ENCODE peak calls at places on chromosomes 6 and 20, in eight cellular contexts. Q, P, U, G, E, B, I and H are unnamed samples.

GRCh38 chr6:42316390-42316970 is 98.8 kb upstream of the MRPS10 start:
- DNase-seq in Q (no peak), P (peak), U (no peak), G (peak), E (peak), B (no peak), I (peak), H (no peak)

GRCh38 chr6:39209908-39210307 is 19.4 kb downstream of the KCNK5 start:
- DNase-seq in Q (no peak), P (no peak), U (no peak), G (no peak), E (no peak), B (no peak), I (no peak), H (no peak)

GRCh38 chr6:164016056-164016455 is 601.5 kb downstream of the QKI start:
- DNase-seq in Q (no peak), P (no peak), U (no peak), G (no peak), E (no peak), B (no peak), I (no peak), H (no peak)

GRCh38 chr6:44002071-44002590 is 125.1 kb downstream of the MRPL14 start:
- DNase-seq in Q (no peak), P (peak), U (no peak), G (peak), E (peak), B (no peak), I (no peak), H (no peak)

GRCh38 chr6:155580904-155581303 is 125.3 kb upstream of the NOX3 start:
- DNase-seq in Q (peak), P (no peak), U (no peak), G (peak), E (no peak), B (no peak), I (no peak), H (no peak)

GRCh38 chr20:47929368-47930115 is 144.3 kb upstream of the SULF2 start:
- DNase-seq in Q (no peak), P (peak), U (no peak), G (peak), E (no peak), B (peak), I (peak), H (no peak)

GRCh38 chr20:3866464-3866863 is 19.8 kb downstream of the MAVS start:
- DNase-seq in Q (no peak), P (no peak), U (no peak), G (no peak), E (no peak), B (no peak), I (no peak), H (no peak)

GRCh38 chr6:3775906-3776305 is 24.4 kb upstream of the PXDC1 start:
- DNase-seq in Q (no peak), P (no peak), U (no peak), G (no peak), E (no peak), B (no peak), I (no peak), H (no peak)

GRCh38 chr6:140017470-140017869 is 643.0 kb upstream of the CITED2 start:
- DNase-seq in Q (no peak), P (no peak), U (no peak), G (no peak), E (no peak), B (no peak), I (no peak), H (no peak)

GRCh38 chr20:41769650-41770049 is 151.5 kb upstream of the CHD6 start:
- DNase-seq in Q (no peak), P (peak), U (no peak), G (no peak), E (no peak), B (no peak), I (no peak), H (no peak)

GRCh38 chr20:30811896-30812671 is 445.4 kb upstream of the DEFB115 start:
- DNase-seq in Q (peak), P (peak), U (peak), G (peak), E (no peak), B (no peak), I (peak), H (no peak)

GRCh38 chr6:41786451-41787218 is 859 bp upstream of the TOMM6 start:
- DNase-seq in Q (peak), P (peak), U (peak), G (peak), E (peak), B (peak), I (peak), H (peak)

GRCh38 chr6:32082951-32083350 is 26.2 kb downstream of the TNXB start:
- DNase-seq in Q (no peak), P (no peak), U (no peak), G (peak), E (no peak), B (no peak), I (peak), H (no peak)

GRCh38 chr6:121436966-121437756 is 1.7 kb downstream of the GJA1 start:
- DNase-seq in Q (no peak), P (peak), U (peak), G (peak), E (peak), B (no peak), I (peak), H (peak)

GRCh38 chr6:109013551-109014101 is 81.0 kb downstream of the SESN1 start:
- DNase-seq in Q (no peak), P (no peak), U (no peak), G (no peak), E (no peak), B (no peak), I (no peak), H (no peak)
- TF ChIP-seq EZH2phosphoT487 in Q (no peak), P (no peak), U (no peak), G (no peak), E (no peak), B (no peak), I (no peak), H (no peak)

GRCh38 chr20:50335866-50336265 is 145.2 kb downstream of the CEBPB start:
- DNase-seq in Q (no peak), P (no peak), U (no peak), G (peak), E (no peak), B (no peak), I (no peak), H (no peak)
- TF ChIP-seq EZH2phosphoT487 in Q (no peak), P (no peak), U (no peak), G (no peak), E (no peak), B (no peak), I (no peak), H (no peak)

GRCh38 chr6:1871936-1872335 is 262.2 kb downstream of the FOXC1 start:
- DNase-seq in Q (no peak), P (peak), U (peak), G (peak), E (no peak), B (no peak), I (no peak), H (no peak)
- TF ChIP-seq EZH2phosphoT487 in Q (no peak), P (no peak), U (no peak), G (no peak), E (no peak), B (no peak), I (no peak), H (no peak)

DNA sequence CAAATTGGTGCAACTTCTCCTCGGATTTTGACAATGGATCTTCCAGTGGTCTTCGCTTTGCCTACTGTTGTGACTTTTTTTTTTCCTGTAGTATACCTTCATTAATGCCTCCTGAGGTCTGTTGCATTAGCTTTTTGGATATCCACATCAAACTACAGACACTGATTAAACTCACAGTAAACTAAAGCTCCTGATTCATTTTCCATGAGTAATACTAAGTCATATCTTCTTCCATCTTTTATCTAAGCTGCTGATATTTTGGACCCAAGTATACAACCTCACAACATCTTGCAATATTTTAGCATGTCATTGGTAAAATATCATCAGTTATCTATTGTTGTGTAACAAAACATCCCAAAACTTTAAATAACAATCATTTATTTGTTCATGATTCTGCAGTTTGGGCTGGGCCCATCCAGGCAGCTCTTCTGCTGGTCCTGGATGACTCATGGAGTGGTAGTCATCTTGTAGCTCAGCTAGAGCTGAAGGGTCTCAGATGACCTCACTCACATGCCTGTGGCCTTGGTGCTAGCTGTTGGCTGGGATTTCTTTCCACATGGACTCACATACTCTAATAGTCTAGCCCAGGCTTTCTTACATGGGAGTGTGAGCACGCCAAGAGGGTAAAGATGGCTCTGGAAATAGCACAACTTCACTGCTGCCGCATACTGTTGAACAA is 78.3 kb upstream of the SRSF6 start:
- DNase-seq in Q (no peak), P (no peak), U (no peak), G (peak), E (peak), B (no peak), I (peak), H (no peak)
- TF ChIP-seq EZH2phosphoT487 in Q (no peak), P (no peak), U (no peak), G (no peak), E (no peak), B (no peak), I (no peak), H (no peak)